ENCODE peak calls at places on chromosomes 1 and 21, in four cellular contexts. I is esophagus squamous epithelium, A is spleen, N is psoas muscle. Q is an unnamed sample.

GRCh38 chr1:29651684-29652665 is 415.7 kb downstream of the PTPRU start:
- DNase-seq in I (no peak), A (no peak), N (no peak), Q (no peak)

GRCh38 chr1:186442651-186443114 is 18.2 kb downstream of the PDC start:
- DNase-seq in I (no peak), A (no peak), N (no peak), Q (no peak)

GRCh38 chr1:39615086-39615662 is 24.3 kb downstream of the HEYL start:
- DNase-seq in I (no peak), A (no peak), N (no peak), Q (no peak)

GRCh38 chr21:46621457-46622182 is 13.9 kb upstream of the PRMT2 start:
- DNase-seq in I (no peak), A (no peak), N (no peak), Q (no peak)

GRCh38 chr1:207811920-207812720 is 60.3 kb downstream of the CD46 start:
- DNase-seq in I (no peak), A (no peak), N (peak; percentile 94), Q (peak; percentile 20)

GRCh38 chr1:118047650-118048224 is 118.2 kb downstream of the WDR3 start:
- DNase-seq in I (no peak), A (no peak), N (no peak), Q (no peak)

GRCh38 chr21:37396855-37397254 is 30.3 kb downstream of the DYRK1A start:
- DNase-seq in I (no peak), A (peak; percentile 30), N (no peak), Q (no peak)

GRCh38 chr1:172885976-172886375 is 164.8 kb downstream of the TNFSF18 start:
- DNase-seq in I (no peak), A (no peak), N (no peak), Q (no peak)

GRCh38 chr1:99969729-99970591 is at the start of gene SLC35A3:
- DNase-seq in I (no peak), A (peak; percentile 96), N (peak; percentile 90), Q (peak; percentile 90)

GRCh38 chr1:117735045-117735992 is 129.5 kb downstream of the TENT5C start:
- DNase-seq in I (no peak), A (peak; percentile 66), N (no peak), Q (no peak)

GRCh38 chr1:40389871-40390560 is 16.5 kb downstream of the SMAP2 start:
- DNase-seq in I (no peak), A (no peak), N (no peak), Q (peak; percentile 1)

GRCh38 chr1:232316864-232317263 is 313.1 kb downstream of the SIPA1L2 start:
- DNase-seq in I (no peak), A (no peak), N (no peak), Q (no peak)

GRCh38 chr1:206737729-206738222 is 32.8 kb upstream of the IL19 start:
- DNase-seq in I (no peak), A (no peak), N (no peak), Q (no peak)

GRCh38 chr1:100087396-100087795 is 45.3 kb downstream of the SASS6 start:
- DNase-seq in I (no peak), A (no peak), N (no peak), Q (no peak)

GRCh38 chr1:214570442-214570841 is 19.0 kb upstream of the PTPN14 start:
- DNase-seq in I (no peak), A (no peak), N (no peak), Q (no peak)

GRCh38 chr1:178916448-178917174 is 45.7 kb upstream of the ANGPTL1 start:
- DNase-seq in I (no peak), A (no peak), N (no peak), Q (no peak)

GRCh38 chr1:12215118-12215517 is 14.7 kb upstream of the VPS13D start:
- DNase-seq in I (no peak), A (peak; percentile 41), N (peak; percentile 10), Q (no peak)

GRCh38 chr1:10694274-10694632 is 102.2 kb downstream of the CASZ1 start:
- DNase-seq in I (no peak), A (no peak), N (no peak), Q (peak; percentile 59)

GRCh38 chr21:26835027-26835713 is 10.0 kb downstream of the ADAMTS1 start:
- DNase-seq in I (no peak), A (no peak), N (no peak), Q (no peak)

GRCh38 chr1:201216395-201217085 is 25.9 kb downstream of the IGFN1 start:
- DNase-seq in I (no peak), A (peak; percentile 47), N (no peak), Q (no peak)

GRCh38 chr1:159172599-159173291 is 1.3 kb downstream of the CADM3 start:
- DNase-seq in I (no peak), A (no peak), N (peak; percentile 57), Q (no peak)

GRCh38 chr1:232432313-232432712 is 197.6 kb downstream of the SIPA1L2 start:
- DNase-seq in I (no peak), A (no peak), N (peak; percentile 64), Q (no peak)

DNA sequence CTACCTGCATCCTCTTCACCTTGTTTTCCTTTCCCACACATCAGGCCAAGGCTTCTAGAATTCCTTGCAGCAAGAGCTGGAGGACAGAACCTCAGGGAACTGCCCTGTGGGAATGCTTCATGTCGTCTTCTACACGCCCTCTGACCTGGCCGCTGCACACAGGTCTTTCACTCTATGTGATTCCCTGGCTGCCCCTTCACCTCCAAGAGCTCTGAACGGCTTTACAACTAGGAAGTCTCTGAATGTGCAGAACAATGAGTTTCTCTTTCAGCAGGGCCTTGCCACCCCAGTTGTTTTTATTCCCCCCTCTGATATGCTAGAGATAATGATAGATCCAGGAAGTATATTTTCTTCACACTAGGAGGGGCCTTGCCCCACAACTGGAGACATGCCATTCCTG is 142.6 kb downstream of the CLIC6 start:
- DNase-seq in I (no peak), A (no peak), N (no peak), Q (no peak)
- H3K4me1 ChIP-seq in I (peaks cover 81% of the 10 kb centered on the region), A (peaks cover 24% of the 10 kb centered on the region), N (peaks cover 31% of the 10 kb centered on the region), Q (peaks cover 14% of the 10 kb centered on the region)

GRCh38 chr1:26290061-26290415 is 10.2 kb downstream of the SH3BGRL3 start:
- DNase-seq in I (no peak), A (no peak), N (no peak), Q (no peak)

GRCh38 chr1:26290416-26291261 is 10.8 kb downstream of the SH3BGRL3 start:
- DNase-seq in I (no peak), A (peak; percentile 87), N (peak; percentile 70), Q (no peak)

GRCh38 chr1:26291939-26292338 is 12.1 kb downstream of the SH3BGRL3 start:
- DNase-seq in I (no peak), A (peak; percentile 43), N (no peak), Q (no peak)

GRCh38 chr1:26289158-26290059 is 9.5 kb downstream of the SH3BGRL3 start:
- DNase-seq in I (peak; percentile 59), A (peak; percentile 96), N (peak; percentile 59), Q (no peak)

DNA sequence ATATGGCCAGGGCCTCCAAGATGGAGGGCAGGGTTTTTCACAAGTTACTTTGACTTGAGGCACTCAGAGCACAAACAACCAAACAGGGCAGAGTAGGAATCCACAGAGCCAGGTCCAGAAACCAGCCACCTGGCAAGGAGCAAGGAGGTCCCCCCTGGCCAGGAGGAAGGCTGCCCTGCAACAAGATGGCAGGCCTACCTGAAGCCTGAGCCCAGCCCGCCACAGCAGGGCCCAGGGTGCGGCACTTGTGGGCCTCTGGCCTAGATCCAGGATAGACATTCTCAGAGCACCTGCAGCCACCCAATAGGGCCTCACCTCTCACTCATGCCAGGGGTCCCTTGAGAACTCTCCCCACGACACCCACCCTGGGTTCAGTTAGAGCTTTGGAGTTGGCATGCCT is 11.5 kb downstream of the SH3BGRL3 start:
- DNase-seq in I (no peak), A (peak; percentile 80), N (peak; percentile 46), Q (no peak)
- H3K4me1 ChIP-seq in I (peaks cover 56% of the 10 kb centered on the region), A (peaks cover 68% of the 10 kb centered on the region), N (peaks cover 10% of the 10 kb centered on the region), Q (no peaks in the 10 kb centered on the region)

DNA sequence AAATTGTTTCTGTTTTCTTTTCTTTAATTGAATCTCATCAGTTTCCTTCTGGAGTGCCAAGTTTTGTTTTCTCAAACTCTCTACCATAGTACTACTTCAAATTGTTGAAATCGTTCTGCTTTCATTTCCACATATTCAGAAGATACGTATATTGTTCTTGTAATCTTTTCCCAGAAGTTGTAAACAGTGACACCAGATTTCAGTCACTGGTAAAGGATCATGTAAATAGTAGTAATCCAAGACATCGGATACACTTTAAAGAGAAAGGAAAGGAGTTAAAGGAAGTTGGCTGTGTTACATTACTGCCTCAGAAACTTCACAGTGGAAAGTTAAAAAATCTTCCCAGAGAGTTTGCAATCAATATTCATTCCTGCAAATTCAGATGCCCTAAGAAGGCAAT is 67.5 kb downstream of the RGL1 start:
- DNase-seq in I (no peak), A (no peak), N (no peak), Q (no peak)
- H3K4me1 ChIP-seq in I (peaks cover 40% of the 10 kb centered on the region), A (peaks cover 66% of the 10 kb centered on the region), N (peaks cover 44% of the 10 kb centered on the region), Q (no peaks in the 10 kb centered on the region)

GRCh38 chr1:68198752-68199151 is 33.6 kb downstream of the WLS start:
- DNase-seq in I (no peak), A (no peak), N (no peak), Q (no peak)

GRCh38 chr1:68199603-68200002 is 32.7 kb downstream of the WLS start:
- DNase-seq in I (no peak), A (no peak), N (no peak), Q (peak; percentile 57)

GRCh38 chr1:68196676-68197075 is 35.6 kb downstream of the WLS start:
- DNase-seq in I (no peak), A (no peak), N (no peak), Q (no peak)

GRCh38 chr1:68197891-68198290 is 34.4 kb downstream of the WLS start:
- DNase-seq in I (no peak), A (no peak), N (no peak), Q (no peak)

DNA sequence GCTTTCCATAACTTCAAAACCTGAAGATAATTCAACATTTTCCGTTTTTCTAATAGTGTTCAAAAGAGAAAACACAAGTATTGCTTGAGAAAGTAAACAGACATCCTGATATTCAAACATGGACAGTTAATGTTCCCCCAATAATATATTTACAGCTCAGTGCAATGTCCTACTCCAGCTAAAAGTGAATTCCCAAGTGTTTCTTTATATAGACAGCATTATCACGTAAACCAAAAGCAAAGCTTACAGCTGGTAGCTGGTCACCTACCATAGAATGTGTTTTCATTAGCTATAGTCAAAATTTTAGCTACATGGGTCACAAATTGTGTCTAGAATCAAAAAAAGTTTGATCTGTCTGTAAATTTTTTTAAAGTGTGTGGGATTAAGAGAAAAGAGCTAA is 34.9 kb downstream of the WLS start:
- DNase-seq in I (no peak), A (no peak), N (no peak), Q (no peak)
- H3K4me1 ChIP-seq in I (peaks cover 56% of the 10 kb centered on the region), A (no peaks in the 10 kb centered on the region), N (peaks cover 50% of the 10 kb centered on the region), Q (peaks cover 35% of the 10 kb centered on the region)

GRCh38 chr1:184747089-184747955 is 7.3 kb downstream of the EDEM3 start:
- DNase-seq in I (no peak), A (no peak), N (no peak), Q (no peak)
- H3K4me1 ChIP-seq in I (peaks cover 22% of the 10 kb centered on the region), A (peaks cover 35% of the 10 kb centered on the region), N (peaks cover 40% of the 10 kb centered on the region), Q (peaks cover 5% of the 10 kb centered on the region)

GRCh38 chr1:15201221-15201620 is 45.8 kb upstream of the FHAD1 start:
- DNase-seq in I (no peak), A (no peak), N (no peak), Q (no peak)
- H3K4me1 ChIP-seq in I (peaks cover 46% of the 10 kb centered on the region), A (no peaks in the 10 kb centered on the region), N (no peaks in the 10 kb centered on the region), Q (no peaks in the 10 kb centered on the region)